ENCODE peak calls at places on chromosomes 1 and 21, in nine cellular contexts. L, O, I, Y, N, P, W, J and G are unnamed samples.

GRCh38 chr1:10598088-10598712 is 123.5 kb downstream of the PEX14 start:
- DNase-seq in W (no peak), O (no peak), L (no peak), N (no peak), I (no peak), Y (no peak), J (no peak), P (no peak), G (no peak)

GRCh38 chr1:24856787-24857527 is 73.1 kb downstream of the RUNX3 start:
- DNase-seq in O (peak), L (no peak), J (no peak), P (no peak), Y (no peak), I (no peak), N (no peak), W (no peak), G (no peak)

GRCh38 chr21:44793269-44794030 is 8.2 kb downstream of the UBE2G2 start:
- DNase-seq in N (peak), W (peak), Y (peak), J (peak), O (no peak), L (peak), P (peak), I (peak), G (peak)

GRCh38 chr1:3498246-3498930 is 43.9 kb downstream of the ARHGEF16 start:
- DNase-seq in P (no peak), I (no peak), J (no peak), Y (no peak), W (no peak), L (no peak), N (no peak), O (no peak), G (no peak)

GRCh38 chr1:222582099-222582774 is 7.5 kb downstream of the TAF1A start:
- DNase-seq in J (peak), P (peak), N (no peak), W (no peak), L (peak), O (no peak), I (no peak), Y (no peak), G (peak)

GRCh38 chr1:9714257-9714718 is 62.8 kb downstream of the PIK3CD start:
- DNase-seq in I (no peak), O (no peak), W (no peak), N (no peak), Y (no peak), J (no peak), L (no peak), P (no peak), G (no peak)

GRCh38 chr21:39087238-39087975 is 95.8 kb downstream of the PSMG1 start:
- DNase-seq in I (no peak), J (no peak), Y (no peak), O (peak), W (peak), P (no peak), N (no peak), L (no peak), G (no peak)

GRCh38 chr1:173267453-173267945 is 60.4 kb upstream of the TNFSF4 start:
- DNase-seq in P (peak), J (peak), I (no peak), Y (no peak), N (no peak), W (no peak), L (peak), O (no peak), G (peak)

GRCh38 chr1:54188291-54188690 is 11.5 kb downstream of the CYB5RL start:
- DNase-seq in O (no peak), P (peak), Y (no peak), L (peak), N (no peak), W (no peak), I (no peak), J (peak), G (no peak)

GRCh38 chr1:236861560-236862230 is 66.6 kb downstream of the MTR start:
- DNase-seq in I (no peak), L (peak), J (peak), Y (no peak), W (no peak), N (no peak), P (peak), O (no peak), G (peak)

GRCh38 chr1:189619682-189620332 is 857.9 kb downstream of the BRINP3 start:
- DNase-seq in I (no peak), Y (no peak), O (no peak), L (peak), N (no peak), P (peak), J (peak), W (no peak), G (peak)

GRCh38 chr1:172089768-172090510 is 248.6 kb downstream of the DNM3 start:
- DNase-seq in Y (peak), I (peak), P (peak), J (peak), O (peak), W (no peak), L (peak), N (peak), G (peak)

GRCh38 chr21:44670642-44671432 is 4.1 kb upstream of the KRTAP12-2 start:
- DNase-seq in N (no peak), L (no peak), Y (no peak), W (no peak), I (peak), J (no peak), P (no peak), O (peak), G (no peak)

GRCh38 chr1:183243190-183244065 is 57.4 kb downstream of the LAMC2 start:
- DNase-seq in L (peak), W (peak), N (peak), Y (no peak), J (peak), I (no peak), P (peak), O (peak), G (peak)

GRCh38 chr1:21946836-21947587 is 9.9 kb upstream of the HSPG2 start:
- DNase-seq in O (no peak), W (no peak), J (no peak), I (no peak), P (no peak), N (no peak), Y (no peak), L (no peak), G (no peak)

GRCh38 chr1:109986054-109986444 is 1.5 kb downstream of the AHCYL1 start:
- DNase-seq in Y (no peak), O (no peak), J (no peak), I (no peak), W (no peak), P (no peak), N (no peak), L (no peak), G (no peak)
- H3K4me3 ChIP-seq in Y (peak), O (peak), J (peak), I (peak), W (peak), P (peak), N (peak), L (peak), G (peak)

DNA sequence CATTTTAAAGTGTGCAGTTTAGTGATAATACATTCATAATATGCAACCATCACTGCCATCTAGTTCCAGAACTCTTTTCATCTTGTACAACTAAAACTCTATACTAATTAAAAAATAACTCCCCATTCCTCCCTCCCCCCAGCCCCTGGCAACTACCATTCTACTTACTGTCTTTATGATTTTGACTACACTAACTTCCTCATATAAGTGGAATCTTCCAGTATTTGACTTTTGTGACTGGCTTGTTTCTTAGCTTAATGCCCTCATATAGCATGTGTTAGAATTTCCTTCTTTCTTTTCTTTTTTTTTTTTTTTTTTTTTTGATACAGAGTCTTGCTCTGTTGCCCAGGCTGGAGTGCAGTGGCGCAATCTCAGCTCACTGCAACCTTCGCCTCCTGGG is 1.4 kb upstream of the NVL start:
- DNase-seq in W (no peak), J (no peak), L (no peak), P (no peak), I (no peak), O (no peak), Y (no peak), N (no peak), G (no peak)
- H3K4me3 ChIP-seq in W (peak), J (peak), L (no peak), P (no peak), I (no peak), O (no peak), Y (no peak), N (no peak), G (no peak)

DNA sequence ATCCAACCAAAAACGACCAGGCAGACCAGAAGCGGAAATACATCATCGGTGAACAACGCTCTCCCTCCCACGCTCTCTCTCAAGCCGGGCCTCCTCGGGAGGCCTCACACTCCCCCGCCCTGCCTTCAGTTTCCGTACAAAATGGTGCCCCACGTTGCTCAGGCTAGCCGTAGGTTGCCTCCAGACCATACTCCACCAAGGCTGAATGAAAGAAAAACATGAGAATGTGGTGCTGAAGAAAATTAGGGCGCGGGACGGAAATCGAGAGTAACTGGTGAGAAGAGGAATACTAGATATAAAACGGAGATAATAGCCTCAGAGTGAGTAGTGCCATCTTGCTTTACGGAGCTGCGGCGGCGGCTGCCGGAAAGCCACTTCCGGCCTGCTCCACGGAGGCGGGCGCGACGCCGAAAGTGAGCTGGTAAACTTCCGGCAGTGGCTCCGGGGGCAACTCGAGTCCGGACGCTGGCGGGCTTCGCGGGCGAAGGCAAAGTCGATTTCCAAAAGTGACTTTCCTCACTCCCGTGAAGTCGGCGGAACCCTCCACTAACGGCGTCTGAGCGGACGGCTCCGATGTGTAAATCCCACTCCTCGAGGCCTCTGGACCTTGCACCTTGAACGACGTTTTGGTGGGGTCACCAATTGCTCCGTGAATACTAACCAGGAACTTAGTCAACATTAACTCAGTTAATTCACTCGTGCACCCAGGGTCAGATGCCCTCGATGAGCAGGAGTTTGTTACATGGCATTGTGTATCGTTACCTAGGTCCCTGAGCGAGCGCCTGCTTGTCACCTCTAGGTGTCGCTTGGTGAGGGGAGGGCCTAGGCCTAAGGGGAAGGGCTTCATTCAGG is at the start of gene SH3BP5L:
- DNase-seq in J (peak), Y (peak), N (peak), L (peak), W (peak), P (peak), O (peak), I (peak), G (peak)
- H3K4me3 ChIP-seq in J (peak), Y (peak), N (peak), L (peak), W (peak), P (peak), O (peak), I (peak), G (peak)

DNA sequence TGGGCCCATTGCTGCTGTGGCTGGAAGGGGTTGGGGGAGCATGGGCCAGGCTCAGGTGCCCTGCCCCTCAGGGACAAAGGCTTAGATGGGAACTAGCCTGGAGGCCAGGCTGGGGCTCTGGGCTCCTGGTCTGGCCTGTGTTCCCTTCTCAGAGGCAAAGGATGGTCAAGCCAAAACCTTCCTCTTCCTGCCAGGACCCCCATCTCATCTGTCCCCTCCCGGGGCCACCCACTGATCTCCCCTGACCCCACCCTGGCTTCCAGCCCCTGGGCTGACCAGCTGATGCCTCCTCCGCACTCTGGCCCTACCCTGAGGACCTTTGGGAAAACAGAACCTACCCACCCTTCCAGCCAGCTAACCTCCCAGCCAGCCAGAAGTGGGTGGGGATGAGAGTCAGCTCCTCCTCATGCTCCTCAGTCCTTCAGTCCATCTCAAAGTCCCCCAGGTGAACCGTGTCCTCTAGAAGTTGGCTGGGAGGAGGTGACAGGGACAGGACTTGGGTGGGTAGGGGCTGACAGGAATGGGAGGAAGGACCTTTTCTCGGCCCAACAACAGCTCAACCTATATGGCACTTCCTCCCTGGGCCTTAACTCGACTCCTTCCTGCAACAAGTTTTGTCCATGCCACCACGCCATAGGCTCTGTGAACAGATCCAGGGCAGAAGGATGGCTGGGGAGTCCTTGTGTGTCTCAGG is 7.5 kb downstream of the PEAR1 start:
- DNase-seq in N (no peak), I (no peak), L (no peak), P (no peak), J (no peak), W (peak), O (no peak), Y (no peak), G (no peak)
- H3K4me3 ChIP-seq in N (no peak), I (no peak), L (no peak), P (no peak), J (no peak), W (no peak), O (no peak), Y (no peak), G (no peak)

DNA sequence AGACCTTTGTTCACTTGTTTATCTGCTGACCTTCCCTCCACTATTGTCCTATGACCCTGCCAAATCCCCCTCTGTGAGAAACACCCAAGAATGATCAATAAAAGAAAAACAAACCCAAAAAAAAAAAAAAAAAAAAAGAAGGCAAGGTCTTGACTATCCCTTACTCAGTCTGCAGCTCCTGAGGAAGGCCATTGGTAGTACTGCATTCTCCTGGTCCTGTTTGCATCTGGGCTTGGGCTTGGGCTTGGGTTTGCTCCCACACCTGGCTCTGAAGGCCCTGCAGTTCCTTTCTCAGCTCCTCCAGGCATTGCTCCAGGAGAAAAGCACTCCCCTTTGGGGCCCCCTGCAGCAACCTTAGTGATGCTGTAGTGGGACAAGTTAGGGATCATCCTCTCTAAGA is 1.6 kb downstream of the CCDC163 start:
- DNase-seq in W (no peak), Y (no peak), L (no peak), O (no peak), I (no peak), P (no peak), N (no peak), J (no peak), G (no peak)
- H3K4me3 ChIP-seq in W (no peak), Y (no peak), L (no peak), O (no peak), I (no peak), P (no peak), N (no peak), J (no peak), G (no peak)

GRCh38 chr21:41166947-41167346 is 1.0 kb upstream of the BACE2 start:
- DNase-seq in N (peak), P (no peak), I (no peak), L (no peak), J (peak), O (peak), Y (no peak), W (no peak), G (no peak)
- H3K4me3 ChIP-seq in N (peak), P (peak), I (no peak), L (peak), J (peak), O (peak), Y (no peak), W (peak), G (peak)

DNA sequence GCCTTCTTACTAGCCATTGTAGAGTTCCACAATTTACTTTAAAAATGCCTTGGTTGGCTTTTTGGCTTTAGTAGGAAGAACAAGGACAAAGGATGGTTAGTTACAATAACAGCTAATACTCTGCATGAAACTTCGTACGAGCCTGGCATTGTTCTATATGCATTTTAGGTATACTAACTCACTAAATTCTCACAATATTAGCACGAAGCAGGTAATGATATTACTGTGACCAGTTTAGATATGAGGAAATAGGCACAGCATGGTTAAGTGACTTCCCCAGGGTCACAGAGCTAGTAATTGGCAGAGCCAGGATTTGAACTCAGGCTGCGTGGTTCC is 50.5 kb upstream of the CYP2J2 start:
- DNase-seq in L (no peak), N (no peak), J (no peak), P (no peak), W (no peak), I (no peak), O (no peak), Y (no peak), G (no peak)
- H3K4me3 ChIP-seq in L (no peak), N (no peak), J (no peak), P (no peak), W (no peak), I (no peak), O (no peak), Y (no peak), G (no peak)

GRCh38 chr1:246989901-246990300 is 18.0 kb downstream of the ZNF695 start:
- DNase-seq in I (no peak), Y (no peak), L (no peak), O (no peak), J (no peak), P (no peak), W (no peak), N (no peak), G (no peak)

GRCh38 chr1:246987083-246987690 is 20.7 kb downstream of the ZNF695 start:
- DNase-seq in P (no peak), J (no peak), O (no peak), L (peak), W (no peak), Y (no peak), N (no peak), I (no peak), G (peak)

DNA sequence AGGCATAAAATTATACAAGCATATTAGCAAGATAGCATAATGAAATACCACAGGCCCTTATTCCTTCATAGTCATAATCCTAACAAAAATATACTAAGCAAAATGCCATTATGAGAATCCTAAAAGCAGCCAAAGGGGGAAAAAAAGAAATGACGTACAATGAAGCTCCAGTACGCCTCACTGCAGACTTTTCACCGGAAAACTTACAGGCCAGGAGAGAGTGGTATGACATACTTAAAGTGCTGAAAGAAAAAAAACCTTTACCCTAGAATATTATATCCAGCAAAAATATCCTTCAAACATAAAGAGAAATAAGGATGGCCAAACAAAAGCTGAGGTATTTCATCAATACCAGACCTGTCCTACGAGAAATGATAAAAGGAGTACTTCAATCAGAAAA is 19.5 kb downstream of the ZNF695 start:
- DNase-seq in Y (no peak), J (no peak), P (no peak), I (no peak), W (no peak), L (no peak), N (no peak), O (no peak), G (no peak)
- H3K4me3 ChIP-seq in Y (no peak), J (no peak), P (no peak), I (no peak), W (no peak), L (no peak), N (no peak), O (no peak), G (no peak)

DNA sequence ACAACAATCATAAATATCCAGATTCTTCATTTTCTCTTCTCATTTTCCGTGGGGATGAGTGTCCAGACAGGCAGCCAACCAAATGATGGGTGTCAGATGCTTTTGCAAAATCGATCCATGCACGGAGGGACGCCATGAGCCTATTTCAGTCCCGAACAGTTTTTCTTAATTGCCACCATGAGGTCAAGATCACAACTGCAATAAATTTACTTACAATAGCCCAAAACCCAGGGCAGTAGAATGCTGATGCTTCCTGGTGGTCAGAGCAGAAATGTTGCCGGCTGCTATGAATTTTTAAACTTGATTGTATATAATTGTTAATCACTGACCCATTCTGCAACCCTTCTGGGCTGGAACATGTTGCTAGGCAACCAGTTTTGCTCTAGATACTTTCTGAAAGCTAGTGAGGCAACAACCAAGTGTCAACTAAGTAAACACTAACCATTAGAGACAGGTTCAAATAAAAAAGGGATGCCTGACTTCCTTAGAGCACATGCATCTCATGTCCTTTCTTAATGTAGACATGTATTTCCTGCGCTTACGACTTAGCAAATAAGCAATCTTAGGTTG is 132.6 kb upstream of the TIAM1 start:
- DNase-seq in W (no peak), Y (no peak), J (peak), N (no peak), L (peak), O (no peak), P (peak), I (no peak), G (peak)
- H3K4me3 ChIP-seq in W (no peak), Y (no peak), J (no peak), N (no peak), L (no peak), O (no peak), P (no peak), I (no peak), G (no peak)